ENCODE peak calls at places on chromosomes 13 and 19, in five cellular contexts. W is adrenal gland, I is breast epithelium, V is foreskin fibroblast, L is uterus. X is an unnamed sample.

GRCh38 chr13:112652512-112653458 is 37.1 kb upstream of the ATP11A start:
- DNase-seq in W (no peak), I (peak; percentile 22), V (no peak), L (peak; percentile 52), X (no peak)

GRCh38 chr19:39145180-39145953 is 19.8 kb downstream of the PAK4 start:
- DNase-seq in W (no peak), I (no peak), V (no peak), L (no peak), X (no peak)

GRCh38 chr13:28658539-28658795 is 463 bp upstream of the POMP start:
- DNase-seq in W (no peak), I (no peak), V (no peak), L (no peak), X (no peak)

GRCh38 chr19:45306522-45307027 is 16.1 kb downstream of the CKM start:
- DNase-seq in W (no peak), I (no peak), V (no peak), L (no peak), X (no peak)

GRCh38 chr13:51759240-51759639 is 44.7 kb downstream of the DHRS12 start:
- DNase-seq in W (no peak), I (no peak), V (peak; percentile 45), L (no peak), X (no peak)

GRCh38 chr13:24502567-24503375 is 9.8 kb downstream of the PARP4 start:
- DNase-seq in W (peak; percentile 82), I (no peak), V (peak; percentile 68), L (no peak), X (no peak)

GRCh38 chr13:69109891-69110525 is 997.6 kb upstream of the ATXN8OS start:
- DNase-seq in W (no peak), I (no peak), V (no peak), L (no peak), X (no peak)

GRCh38 chr13:39862891-39863290 is 207.4 kb downstream of the COG6 start:
- DNase-seq in W (no peak), I (no peak), V (no peak), L (no peak), X (no peak)

GRCh38 chr13:71864094-71864980 is 2.7 kb downstream of the DACH1 start:
- DNase-seq in W (peak; percentile 79), I (peak; percentile 67), V (no peak), L (peak; percentile 54), X (no peak)

GRCh38 chr13:32426981-32427851 is 714 bp downstream of the N4BP2L1 start:
- DNase-seq in W (peak; percentile 67), I (peak; percentile 62), V (no peak), L (peak; percentile 57), X (no peak)

GRCh38 chr13:42266464-42266863 is 5.5 kb upstream of the AKAP11 start:
- DNase-seq in W (no peak), I (no peak), V (peak; percentile 67), L (no peak), X (no peak)

GRCh38 chr13:109483369-109483768 is 303.0 kb downstream of the IRS2 start:
- DNase-seq in W (no peak), I (no peak), V (no peak), L (no peak), X (no peak)

GRCh38 chr13:103466761-103467160 is 400.5 kb upstream of the SLC10A2 start:
- DNase-seq in W (no peak), I (no peak), V (no peak), L (no peak), X (no peak)

GRCh38 chr19:9296336-9296735 is 13.3 kb downstream of the ZNF699 start:
- DNase-seq in W (no peak), I (no peak), V (no peak), L (no peak), X (no peak)

GRCh38 chr13:105048685-105049084 is 1486.8 kb downstream of the EFNB2 start:
- DNase-seq in W (no peak), I (no peak), V (no peak), L (no peak), X (no peak)

GRCh38 chr13:98103942-98104880 is 38.7 kb upstream of the FARP1 start:
- DNase-seq in W (no peak), I (no peak), V (no peak), L (no peak), X (no peak)

DNA sequence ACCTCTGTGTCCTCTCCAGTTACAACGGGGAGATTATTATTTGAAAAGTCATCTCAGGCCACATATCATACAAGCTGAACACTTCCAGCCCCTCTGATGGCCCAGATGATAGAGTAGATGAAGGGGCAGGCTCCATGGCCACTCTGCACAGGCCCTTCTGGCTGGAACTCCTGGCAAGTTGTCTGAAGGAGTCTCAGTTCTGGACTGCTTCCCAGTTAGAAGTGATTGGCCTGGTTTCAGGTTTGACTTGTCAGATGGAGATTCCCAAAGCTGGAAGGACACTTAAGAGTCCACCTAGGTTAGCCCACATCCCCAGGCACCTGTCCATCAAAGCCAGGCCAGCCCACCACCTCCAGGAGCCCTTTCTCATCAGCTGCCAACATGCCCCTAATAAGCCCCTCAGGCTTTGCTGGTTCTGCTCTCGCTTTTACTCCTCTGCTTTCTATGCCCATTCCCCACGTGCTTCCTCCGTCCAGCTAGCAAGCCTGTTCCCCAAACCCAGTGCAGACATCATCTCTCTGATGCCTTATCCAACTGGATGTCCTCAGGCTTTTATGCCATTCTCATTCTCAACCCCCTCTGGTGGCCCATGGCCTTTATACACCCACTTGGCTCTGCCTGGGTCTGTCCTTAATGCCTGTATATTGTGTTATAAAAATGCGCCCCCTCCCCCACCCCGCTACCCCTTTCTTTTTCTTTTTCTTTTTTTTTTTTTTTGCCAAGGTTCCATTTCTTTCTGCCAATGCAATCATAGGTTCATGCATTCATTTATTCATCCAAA is 56.5 kb downstream of the HSPH1 start:
- DNase-seq in W (peak; percentile 21), I (no peak), V (no peak), L (no peak), X (no peak)
- TF ChIP-seq CTCF in W (no peak), I (no peak), V (no peak), L (no peak), X (no peak)

DNA sequence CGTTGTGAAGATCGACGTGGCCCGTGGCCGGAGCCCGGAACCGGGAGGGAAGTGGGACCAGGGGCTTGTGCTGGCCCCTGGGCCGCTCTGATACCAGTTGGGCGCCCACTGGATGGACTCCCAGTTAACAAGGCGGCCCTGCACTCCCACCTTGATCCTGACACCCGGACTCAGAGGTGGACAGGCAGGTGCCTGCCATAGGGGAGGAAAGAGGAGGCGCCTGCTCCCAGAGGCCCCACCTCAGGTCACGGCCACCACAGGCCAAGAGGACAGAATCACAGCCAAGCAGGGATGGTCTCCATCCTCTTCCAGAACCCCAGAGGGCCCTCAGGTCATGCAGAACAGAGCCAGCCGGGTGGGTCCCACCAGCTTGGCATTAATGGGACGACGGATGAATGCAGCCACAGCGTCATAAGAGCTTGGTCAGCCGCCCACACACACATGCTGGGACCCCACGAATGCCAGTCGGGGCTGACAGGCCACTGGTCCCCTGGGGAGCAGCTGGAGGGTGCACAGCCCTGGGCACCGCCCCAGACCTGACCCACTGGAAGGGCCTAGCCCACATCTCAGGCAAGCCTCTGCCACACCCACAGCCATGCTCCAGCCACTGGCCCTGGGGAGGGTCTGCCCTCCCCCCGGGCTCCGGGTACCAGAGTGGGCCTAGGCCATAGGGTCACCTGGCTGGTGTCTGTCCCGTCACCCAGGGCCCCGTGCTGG is 9.6 kb upstream of the KLF16 start:
- DNase-seq in W (no peak), I (no peak), V (no peak), L (peak; percentile 15), X (no peak)
- H3K4me3 ChIP-seq in W (no peak overlapping the region), I (peak overlapping the region; percentile 76), V (no peak overlapping the region), L (peak overlapping the region; percentile 10), X (no peak overlapping the region)

DNA sequence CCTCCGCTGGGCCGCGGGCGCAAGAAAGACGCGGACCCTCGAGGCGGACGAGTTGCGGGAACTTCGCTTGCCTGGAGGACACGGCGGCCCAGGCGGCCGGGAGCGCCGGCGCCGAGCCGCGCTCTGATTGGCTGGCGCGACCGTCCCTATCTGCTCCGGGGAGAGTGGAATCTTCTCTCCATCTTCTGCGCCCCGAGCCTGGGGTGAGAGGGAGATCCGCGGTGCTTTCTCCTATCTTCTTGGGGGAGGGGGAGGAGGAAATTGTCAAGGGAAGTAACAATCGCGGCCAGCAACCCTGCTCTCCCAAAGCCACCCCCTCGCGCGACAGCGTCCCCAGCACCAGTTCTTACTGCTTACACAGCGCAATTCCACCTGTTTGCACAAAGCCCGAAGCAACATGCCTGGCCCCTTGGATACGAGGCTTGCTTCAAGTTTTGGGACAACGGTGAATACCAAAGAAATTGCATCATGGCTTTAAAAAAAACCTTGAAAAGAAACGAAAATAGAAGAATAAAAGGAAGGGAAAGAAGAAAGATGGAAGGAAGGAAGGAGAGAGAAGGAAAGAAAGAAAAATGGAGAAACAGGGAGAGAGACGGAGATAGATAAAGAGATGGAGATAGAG is 4.8 kb downstream of the SOX21 start:
- DNase-seq in W (no peak), I (no peak), V (no peak), L (no peak), X (no peak)
- TF ChIP-seq CTCF in W (no peak), I (no peak), V (no peak), L (no peak), X (no peak)

GRCh38 chr19:20664917-20665781 is 3.8 kb upstream of the ZNF626 start:
- DNase-seq in W (no peak), I (no peak), V (no peak), L (peak; percentile 32), X (no peak)
- H3K4me3 ChIP-seq in W (no peak overlapping the region), I (no peak overlapping the region), V (no peak overlapping the region), L (no peak overlapping the region), X (no peak overlapping the region)

DNA sequence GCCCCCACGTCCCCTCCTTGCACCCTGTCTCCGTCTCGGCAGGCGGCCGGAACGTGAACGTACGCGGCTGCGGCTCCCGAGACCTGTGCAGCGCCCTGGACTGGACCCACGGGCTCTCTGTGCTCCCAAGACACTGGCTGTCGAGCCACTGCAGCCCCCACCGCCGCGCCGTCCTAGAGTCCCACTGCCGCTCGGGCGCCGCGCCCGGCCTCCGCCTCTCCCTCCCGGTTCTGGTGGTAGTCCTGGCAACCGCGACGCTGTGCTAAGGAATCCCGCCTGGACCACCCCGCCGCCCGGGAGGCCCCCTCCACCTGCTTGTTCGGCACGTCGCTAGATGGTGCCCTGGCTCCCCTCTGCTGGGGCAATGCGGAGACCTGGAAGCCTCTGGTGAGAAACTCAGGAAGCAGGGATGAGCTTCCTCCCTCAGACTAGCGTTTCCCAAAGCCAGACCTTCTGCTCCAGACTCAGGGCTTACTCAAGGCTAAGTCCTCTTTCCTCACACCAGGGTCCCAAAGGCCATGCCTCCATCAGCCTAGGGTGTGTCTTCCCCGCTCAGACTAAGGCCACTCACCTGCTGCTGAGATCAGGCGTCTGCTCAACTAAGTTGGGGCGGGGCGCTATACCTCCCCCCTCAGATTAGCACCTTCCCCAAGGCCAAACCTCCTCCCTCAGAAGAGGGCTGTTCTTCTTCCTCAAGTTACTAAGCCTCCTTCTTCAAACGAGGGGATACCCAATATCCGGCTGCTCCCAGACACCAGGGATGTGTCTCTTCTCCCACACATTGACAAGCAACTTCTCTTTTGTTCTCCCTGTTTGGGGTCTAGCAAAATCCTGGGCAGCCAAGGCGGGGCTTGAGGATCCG is 16.1 kb upstream of the IRGC start:
- DNase-seq in W (no peak), I (no peak), V (peak; percentile 15), L (peak; percentile 55), X (no peak)
- TF ChIP-seq CTCF in W (no peak), I (no peak), V (peak; percentile 4), L (no peak), X (peak; percentile 23)

GRCh38 chr13:49594576-49594975 is 9.2 kb upstream of the RCBTB1 start:
- DNase-seq in W (no peak), I (no peak), V (no peak), L (no peak), X (no peak)
- H3K4me3 ChIP-seq in W (no peak overlapping the region), I (no peak overlapping the region), V (no peak overlapping the region), L (no peak overlapping the region), X (no peak overlapping the region)